ENCODE peak calls at places on chromosomes 4 and X, in seven cellular contexts. X is NT2/D1, U is NCI-H1105, N is T-cell, D is endothelial cell of umbilical vein, L is AG20443, E is HFFc6. K is an unnamed sample.

GRCh38 chr4:125572601-125573000 is 257.8 kb downstream of the FAT4 start:
- DNase-seq in L (no peak), X (no peak), N (no peak), E (peak), U (no peak), D (no peak), K (no peak)

GRCh38 chrX:30938295-30938694 is 49.2 kb upstream of the TAB3 start:
- DNase-seq in U (no peak), L (no peak), E (no peak), X (no peak), N (no peak), D (no peak), K (no peak)

GRCh38 chr4:87896020-87896621 is 63.4 kb downstream of the MEPE start:
- DNase-seq in U (no peak), X (peak), N (no peak), E (peak), L (peak), D (peak), K (peak)

GRCh38 chrX:12946838-12947544 is 27.9 kb upstream of the TMSB4X start:
- DNase-seq in E (peak), N (peak), D (peak), U (peak), L (peak), X (peak), K (peak)

GRCh38 chrX:106168107-106168506 is at the start of gene PWWP3B:
- DNase-seq in N (no peak), X (peak), L (peak), U (peak), D (no peak), E (no peak), K (no peak)

GRCh38 chr4:38145741-38146140 is 185.5 kb downstream of the PTTG2 start:
- DNase-seq in U (no peak), E (peak), D (no peak), N (no peak), X (no peak), L (peak), K (no peak)

GRCh38 chr4:168630445-168631187 is 133.8 kb downstream of the PALLD start:
- DNase-seq in N (no peak), L (peak), D (peak), E (peak), X (no peak), U (no peak), K (no peak)

GRCh38 chrX:96843566-96843965 is 40.1 kb upstream of the RPA4 start:
- DNase-seq in D (no peak), L (peak), X (no peak), E (no peak), U (no peak), N (no peak), K (no peak)

GRCh38 chrX:57930051-57930450 is 19.8 kb upstream of the ZXDA start:
- DNase-seq in X (no peak), E (no peak), L (no peak), U (no peak), D (no peak), N (no peak), K (no peak)

GRCh38 chr4:6520051-6520450 is 47.6 kb upstream of the PPP2R2C start:
- DNase-seq in D (no peak), L (no peak), X (no peak), E (no peak), U (no peak), N (no peak), K (no peak)

GRCh38 chr4:87144346-87144745 is 76.1 kb downstream of the KLHL8 start:
- DNase-seq in E (no peak), U (no peak), L (no peak), D (no peak), X (no peak), N (no peak), K (no peak)

GRCh38 chr4:189202869-189203271 is 737.8 kb upstream of the FRG1 start:
- DNase-seq in L (peak), D (no peak), X (no peak), N (no peak), U (no peak), E (peak), K (no peak)

GRCh38 chr4:47326067-47326466 is 137.4 kb downstream of the COMMD8 start:
- DNase-seq in E (no peak), N (no peak), D (no peak), U (no peak), L (no peak), X (no peak), K (no peak)